ENCODE peak calls at places on chromosomes 2 and 18, in nine cellular contexts. One of them, this sample, is unnamed.

GRCh38 chr2:218805627-218806026 is 23.7 kb downstream of the CYP27A1 start:
- DNase-seq in HuH-7.5: no peak
- DNase-seq in endothelial cell: no peak
- DNase-seq in AG08395: no peak
- DNase-seq in kidney glomerular epithelial cell: no peak
- DNase-seq in NCI-H510A: no peak
- DNase-seq in putamen: no peak
- DNase-seq in left ventricle myocardium inferior: no peak
- DNase-seq in GDM1: no peak
- DNase-seq in this sample: no peak

GRCh38 chr2:109174214-109174613 is 45.2 kb downstream of the SH3RF3 start:
- DNase-seq in HuH-7.5: no peak
- DNase-seq in endothelial cell: no peak
- DNase-seq in AG08395: no peak
- DNase-seq in kidney glomerular epithelial cell: no peak
- DNase-seq in NCI-H510A: no peak
- DNase-seq in putamen: no peak
- DNase-seq in left ventricle myocardium inferior: no peak
- DNase-seq in GDM1: no peak
- DNase-seq in this sample: no peak

GRCh38 chr18:59067873-59068272 is 71.8 kb upstream of the SEC11C start:
- DNase-seq in HuH-7.5: no peak
- DNase-seq in endothelial cell: peak; percentile 51
- DNase-seq in AG08395: no peak
- DNase-seq in kidney glomerular epithelial cell: no peak
- DNase-seq in NCI-H510A: peak; percentile 26
- DNase-seq in putamen: peak; percentile 23
- DNase-seq in left ventricle myocardium inferior: no peak
- DNase-seq in GDM1: no peak
- DNase-seq in this sample: no peak

GRCh38 chr2:103172821-103173220 is 411.0 kb downstream of the TMEM182 start:
- DNase-seq in HuH-7.5: no peak
- DNase-seq in endothelial cell: no peak
- DNase-seq in AG08395: no peak
- DNase-seq in kidney glomerular epithelial cell: no peak
- DNase-seq in NCI-H510A: no peak
- DNase-seq in putamen: no peak
- DNase-seq in left ventricle myocardium inferior: no peak
- DNase-seq in GDM1: no peak
- DNase-seq in this sample: no peak

GRCh38 chr18:2337552-2338141 is 233.7 kb downstream of the METTL4 start:
- DNase-seq in HuH-7.5: no peak
- DNase-seq in endothelial cell: peak; percentile 26
- DNase-seq in AG08395: peak; percentile 21
- DNase-seq in kidney glomerular epithelial cell: peak; percentile 11
- DNase-seq in NCI-H510A: no peak
- DNase-seq in putamen: no peak
- DNase-seq in left ventricle myocardium inferior: no peak
- DNase-seq in GDM1: no peak
- DNase-seq in this sample: no peak

GRCh38 chr18:3037423-3037915 is 24.5 kb upstream of the LPIN2 start:
- DNase-seq in HuH-7.5: peak; percentile 91
- DNase-seq in endothelial cell: no peak
- DNase-seq in AG08395: peak; percentile 70
- DNase-seq in kidney glomerular epithelial cell: no peak
- DNase-seq in NCI-H510A: peak; percentile 34
- DNase-seq in putamen: no peak
- DNase-seq in left ventricle myocardium inferior: no peak
- DNase-seq in GDM1: no peak
- DNase-seq in this sample: peak; percentile 13

GRCh38 chr2:95359035-95359434 is 43.5 kb upstream of the FAHD2A start:
- DNase-seq in HuH-7.5: no peak
- DNase-seq in endothelial cell: no peak
- DNase-seq in AG08395: peak; percentile 57
- DNase-seq in kidney glomerular epithelial cell: no peak
- DNase-seq in NCI-H510A: no peak
- DNase-seq in putamen: no peak
- DNase-seq in left ventricle myocardium inferior: no peak
- DNase-seq in GDM1: no peak
- DNase-seq in this sample: peak; percentile 20

GRCh38 chr2:29663266-29663665 is 258.1 kb downstream of the ALK start:
- DNase-seq in HuH-7.5: no peak
- DNase-seq in endothelial cell: no peak
- DNase-seq in AG08395: peak; percentile 52
- DNase-seq in kidney glomerular epithelial cell: peak; percentile 20
- DNase-seq in NCI-H510A: no peak
- DNase-seq in putamen: no peak
- DNase-seq in left ventricle myocardium inferior: no peak
- DNase-seq in GDM1: no peak
- DNase-seq in this sample: peak; percentile 87

GRCh38 chr18:8399138-8399537 is 210.1 kb upstream of the RAB12 start:
- DNase-seq in HuH-7.5: no peak
- DNase-seq in endothelial cell: no peak
- DNase-seq in AG08395: no peak
- DNase-seq in kidney glomerular epithelial cell: no peak
- DNase-seq in NCI-H510A: no peak
- DNase-seq in putamen: no peak
- DNase-seq in left ventricle myocardium inferior: no peak
- DNase-seq in GDM1: no peak
- DNase-seq in this sample: no peak

GRCh38 chr2:88090446-88091283 is 23.0 kb downstream of the SMYD1 start:
- DNase-seq in HuH-7.5: no peak
- DNase-seq in endothelial cell: no peak
- DNase-seq in AG08395: no peak
- DNase-seq in kidney glomerular epithelial cell: no peak
- DNase-seq in NCI-H510A: no peak
- DNase-seq in putamen: peak; percentile 61
- DNase-seq in left ventricle myocardium inferior: no peak
- DNase-seq in GDM1: peak; percentile 31
- DNase-seq in this sample: no peak

GRCh38 chr2:45173513-45173912 is 164.3 kb upstream of the SIX2 start:
- DNase-seq in HuH-7.5: no peak
- DNase-seq in endothelial cell: no peak
- DNase-seq in AG08395: peak; percentile 76
- DNase-seq in kidney glomerular epithelial cell: peak; percentile 89
- DNase-seq in NCI-H510A: no peak
- DNase-seq in putamen: no peak
- DNase-seq in left ventricle myocardium inferior: no peak
- DNase-seq in GDM1: no peak
- DNase-seq in this sample: peak; percentile 99

GRCh38 chr2:9844581-9844980 is 1.3 kb downstream of the TAF1B start:
- DNase-seq in HuH-7.5: no peak
- DNase-seq in endothelial cell: no peak
- DNase-seq in AG08395: peak; percentile 44
- DNase-seq in kidney glomerular epithelial cell: no peak
- DNase-seq in NCI-H510A: no peak
- DNase-seq in putamen: no peak
- DNase-seq in left ventricle myocardium inferior: no peak
- DNase-seq in GDM1: no peak
- DNase-seq in this sample: no peak

GRCh38 chr18:2826581-2826980 is 20.2 kb upstream of the EMILIN2 start:
- DNase-seq in HuH-7.5: no peak
- DNase-seq in endothelial cell: no peak
- DNase-seq in AG08395: no peak
- DNase-seq in kidney glomerular epithelial cell: no peak
- DNase-seq in NCI-H510A: no peak
- DNase-seq in putamen: no peak
- DNase-seq in left ventricle myocardium inferior: no peak
- DNase-seq in GDM1: no peak
- DNase-seq in this sample: peak; percentile 65

GRCh38 chr18:61334491-61334850 is 1.2 kb downstream of the CDH20 start:
- DNase-seq in HuH-7.5: no peak
- DNase-seq in endothelial cell: no peak
- DNase-seq in AG08395: no peak
- DNase-seq in kidney glomerular epithelial cell: no peak
- DNase-seq in NCI-H510A: no peak
- DNase-seq in putamen: peak; percentile 85
- DNase-seq in left ventricle myocardium inferior: no peak
- DNase-seq in GDM1: no peak
- DNase-seq in this sample: no peak

GRCh38 chr2:98701230-98701629 is 29.7 kb downstream of the MGAT4A start:
- DNase-seq in HuH-7.5: no peak
- DNase-seq in endothelial cell: no peak
- DNase-seq in AG08395: no peak
- DNase-seq in kidney glomerular epithelial cell: no peak
- DNase-seq in NCI-H510A: no peak
- DNase-seq in putamen: no peak
- DNase-seq in left ventricle myocardium inferior: no peak
- DNase-seq in GDM1: no peak
- DNase-seq in this sample: peak; percentile 27

GRCh38 chr2:239272626-239273025 is 128.2 kb downstream of the HDAC4 start:
- DNase-seq in HuH-7.5: no peak
- DNase-seq in endothelial cell: no peak
- DNase-seq in AG08395: no peak
- DNase-seq in kidney glomerular epithelial cell: no peak
- DNase-seq in NCI-H510A: no peak
- DNase-seq in putamen: no peak
- DNase-seq in left ventricle myocardium inferior: no peak
- DNase-seq in GDM1: no peak
- DNase-seq in this sample: no peak

GRCh38 chr2:12318427-12319057 is 398.2 kb upstream of the TRIB2 start:
- DNase-seq in HuH-7.5: no peak
- DNase-seq in endothelial cell: no peak
- DNase-seq in AG08395: peak; percentile 76
- DNase-seq in kidney glomerular epithelial cell: peak; percentile 94
- DNase-seq in NCI-H510A: no peak
- DNase-seq in putamen: peak; percentile 34
- DNase-seq in left ventricle myocardium inferior: no peak
- DNase-seq in GDM1: no peak
- DNase-seq in this sample: peak; percentile 86

GRCh38 chr2:52312488-52312887 is 1280.6 kb upstream of the NRXN1 start:
- DNase-seq in HuH-7.5: no peak
- DNase-seq in endothelial cell: no peak
- DNase-seq in AG08395: no peak
- DNase-seq in kidney glomerular epithelial cell: no peak
- DNase-seq in NCI-H510A: no peak
- DNase-seq in putamen: no peak
- DNase-seq in left ventricle myocardium inferior: no peak
- DNase-seq in GDM1: no peak
- DNase-seq in this sample: no peak

GRCh38 chr18:9475643-9476580 is 599 bp downstream of the RALBP1 start:
- DNase-seq in HuH-7.5: peak; percentile 38
- DNase-seq in endothelial cell: no peak
- DNase-seq in AG08395: peak; percentile 39
- DNase-seq in kidney glomerular epithelial cell: peak; percentile 23
- DNase-seq in NCI-H510A: no peak
- DNase-seq in putamen: no peak
- DNase-seq in left ventricle myocardium inferior: no peak
- DNase-seq in GDM1: peak; percentile 76
- DNase-seq in this sample: no peak

GRCh38 chr2:96913398-96914202 is 43.7 kb upstream of the SEMA4C start:
- DNase-seq in HuH-7.5: no peak
- DNase-seq in endothelial cell: no peak
- DNase-seq in AG08395: no peak
- DNase-seq in kidney glomerular epithelial cell: no peak
- DNase-seq in NCI-H510A: no peak
- DNase-seq in putamen: no peak
- DNase-seq in left ventricle myocardium inferior: no peak
- DNase-seq in GDM1: peak; percentile 77
- DNase-seq in this sample: no peak

GRCh38 chr18:23970161-23971153 is 44.1 kb upstream of the TTC39C start:
- DNase-seq in HuH-7.5: no peak
- DNase-seq in endothelial cell: no peak
- DNase-seq in AG08395: no peak
- DNase-seq in kidney glomerular epithelial cell: no peak
- DNase-seq in NCI-H510A: no peak
- DNase-seq in putamen: no peak
- DNase-seq in left ventricle myocardium inferior: no peak
- DNase-seq in GDM1: no peak
- DNase-seq in this sample: no peak

GRCh38 chr2:39513641-39514094 is 76.6 kb upstream of the MAP4K3 start:
- DNase-seq in HuH-7.5: no peak
- DNase-seq in endothelial cell: peak; percentile 47
- DNase-seq in AG08395: peak; percentile 94
- DNase-seq in kidney glomerular epithelial cell: peak; percentile 98
- DNase-seq in NCI-H510A: no peak
- DNase-seq in putamen: peak; percentile 54
- DNase-seq in left ventricle myocardium inferior: peak; percentile 24
- DNase-seq in GDM1: peak; percentile 70
- DNase-seq in this sample: peak; percentile 97

GRCh38 chr18:7684966-7685365 is 117.8 kb downstream of the PTPRM start:
- DNase-seq in HuH-7.5: no peak
- DNase-seq in endothelial cell: no peak
- DNase-seq in AG08395: no peak
- DNase-seq in kidney glomerular epithelial cell: no peak
- DNase-seq in NCI-H510A: no peak
- DNase-seq in putamen: no peak
- DNase-seq in left ventricle myocardium inferior: no peak
- DNase-seq in GDM1: no peak
- DNase-seq in this sample: no peak

GRCh38 chr2:54897420-54898310 is 152.6 kb downstream of the RTN4 start:
- DNase-seq in HuH-7.5: no peak
- DNase-seq in endothelial cell: no peak
- DNase-seq in AG08395: no peak
- DNase-seq in kidney glomerular epithelial cell: no peak
- DNase-seq in NCI-H510A: no peak
- DNase-seq in putamen: no peak
- DNase-seq in left ventricle myocardium inferior: no peak
- DNase-seq in GDM1: no peak
- DNase-seq in this sample: no peak

GRCh38 chr2:16186661-16187516 is 246.5 kb downstream of the MYCN start:
- DNase-seq in HuH-7.5: no peak
- DNase-seq in endothelial cell: no peak
- DNase-seq in AG08395: no peak
- DNase-seq in kidney glomerular epithelial cell: peak; percentile 65
- DNase-seq in NCI-H510A: no peak
- DNase-seq in putamen: no peak
- DNase-seq in left ventricle myocardium inferior: no peak
- DNase-seq in GDM1: no peak
- DNase-seq in this sample: no peak

This sample was measured in stromal cell of bone marrow.